ENCODE peak calls at places on chromosome 2, in seven cellular contexts. One of them, this sample, is unnamed.
A peak's percentile ranks its signal among the peaks of the same experiment; 100 is the strongest.

GRCh38 chr2:235616846-235617245 is 123.0 kb downstream of the AGAP1 start:
- DNase-seq in endothelial cell of umbilical vein: no peak
- DNase-seq in heart left ventricle: no peak
- DNase-seq in adrenal gland: no peak
- DNase-seq in right lobe of liver: no peak
- DNase-seq in ovary: no peak
- DNase-seq in uterus: no peak
- DNase-seq in this sample: no peak

GRCh38 chr2:107591541-107591940 is 235.2 kb upstream of the RGPD4 start:
- DNase-seq in heart left ventricle: no peak
- DNase-seq in uterus: no peak
- DNase-seq in right lobe of liver: no peak
- DNase-seq in endothelial cell of umbilical vein: no peak
- DNase-seq in adrenal gland: no peak
- DNase-seq in ovary: no peak
- DNase-seq in this sample: no peak

GRCh38 chr2:88212251-88212790 is 42.2 kb downstream of the THNSL2 start:
- DNase-seq in uterus: no peak
- DNase-seq in endothelial cell of umbilical vein: no peak
- DNase-seq in adrenal gland: no peak
- DNase-seq in ovary: no peak
- DNase-seq in heart left ventricle: no peak
- DNase-seq in right lobe of liver: no peak
- DNase-seq in this sample: peak; percentile 14

GRCh38 chr2:215797676-215798075 is 215.7 kb downstream of the MREG start:
- DNase-seq in adrenal gland: no peak
- DNase-seq in endothelial cell of umbilical vein: no peak
- DNase-seq in heart left ventricle: no peak
- DNase-seq in ovary: no peak
- DNase-seq in right lobe of liver: no peak
- DNase-seq in uterus: no peak
- DNase-seq in this sample: no peak

GRCh38 chr2:112692496-112692911 is 28.3 kb upstream of the NT5DC4 start:
- DNase-seq in heart left ventricle: no peak
- DNase-seq in uterus: no peak
- DNase-seq in adrenal gland: peak; percentile 71
- DNase-seq in right lobe of liver: peak; percentile 74
- DNase-seq in ovary: no peak
- DNase-seq in endothelial cell of umbilical vein: peak; percentile 73
- DNase-seq in this sample: peak; percentile 88

GRCh38 chr2:99032786-99033185 is 96.8 kb upstream of the CRACDL start:
- DNase-seq in heart left ventricle: no peak
- DNase-seq in endothelial cell of umbilical vein: no peak
- DNase-seq in uterus: no peak
- DNase-seq in right lobe of liver: no peak
- DNase-seq in adrenal gland: no peak
- DNase-seq in ovary: no peak
- DNase-seq in this sample: no peak

GRCh38 chr2:30938196-30938595 is 130.9 kb upstream of the CAPN13 start:
- DNase-seq in endothelial cell of umbilical vein: no peak
- DNase-seq in adrenal gland: no peak
- DNase-seq in heart left ventricle: no peak
- DNase-seq in ovary: no peak
- DNase-seq in right lobe of liver: no peak
- DNase-seq in uterus: no peak
- DNase-seq in this sample: no peak

GRCh38 chr2:236236559-236237450 is 27.4 kb downstream of the ASB18 start:
- DNase-seq in heart left ventricle: no peak
- DNase-seq in uterus: no peak
- DNase-seq in endothelial cell of umbilical vein: peak; percentile 21
- DNase-seq in right lobe of liver: no peak
- DNase-seq in adrenal gland: no peak
- DNase-seq in ovary: no peak
- DNase-seq in this sample: no peak

GRCh38 chr2:100554788-100555407 is 7.9 kb upstream of the PDCL3 start:
- DNase-seq in ovary: no peak
- DNase-seq in right lobe of liver: no peak
- DNase-seq in heart left ventricle: no peak
- DNase-seq in uterus: no peak
- DNase-seq in endothelial cell of umbilical vein: no peak
- DNase-seq in adrenal gland: no peak
- DNase-seq in this sample: no peak

GRCh38 chr2:241808051-241808450 is 942 bp upstream of the NEU4 start:
- DNase-seq in heart left ventricle: no peak
- DNase-seq in adrenal gland: peak; percentile 50
- DNase-seq in uterus: no peak
- DNase-seq in endothelial cell of umbilical vein: no peak
- DNase-seq in right lobe of liver: no peak
- DNase-seq in ovary: peak; percentile 18
- DNase-seq in this sample: no peak

GRCh38 chr2:144507441-144508161 is 12.3 kb downstream of the ZEB2 start:
- DNase-seq in right lobe of liver: no peak
- DNase-seq in adrenal gland: no peak
- DNase-seq in endothelial cell of umbilical vein: no peak
- DNase-seq in uterus: no peak
- DNase-seq in ovary: no peak
- DNase-seq in heart left ventricle: no peak
- DNase-seq in this sample: peak; percentile 57

GRCh38 chr2:25310965-25311865 is 30.5 kb downstream of the DNMT3A start:
- DNase-seq in right lobe of liver: peak; percentile 88
- DNase-seq in adrenal gland: peak; percentile 82
- DNase-seq in uterus: no peak
- DNase-seq in ovary: no peak
- DNase-seq in endothelial cell of umbilical vein: no peak
- DNase-seq in heart left ventricle: peak; percentile 83
- DNase-seq in this sample: peak; percentile 84

GRCh38 chr2:7899241-7899640 is 782.6 kb upstream of the ID2 start:
- DNase-seq in right lobe of liver: no peak
- DNase-seq in heart left ventricle: no peak
- DNase-seq in ovary: no peak
- DNase-seq in adrenal gland: no peak
- DNase-seq in uterus: no peak
- DNase-seq in endothelial cell of umbilical vein: no peak
- DNase-seq in this sample: no peak

DNA sequence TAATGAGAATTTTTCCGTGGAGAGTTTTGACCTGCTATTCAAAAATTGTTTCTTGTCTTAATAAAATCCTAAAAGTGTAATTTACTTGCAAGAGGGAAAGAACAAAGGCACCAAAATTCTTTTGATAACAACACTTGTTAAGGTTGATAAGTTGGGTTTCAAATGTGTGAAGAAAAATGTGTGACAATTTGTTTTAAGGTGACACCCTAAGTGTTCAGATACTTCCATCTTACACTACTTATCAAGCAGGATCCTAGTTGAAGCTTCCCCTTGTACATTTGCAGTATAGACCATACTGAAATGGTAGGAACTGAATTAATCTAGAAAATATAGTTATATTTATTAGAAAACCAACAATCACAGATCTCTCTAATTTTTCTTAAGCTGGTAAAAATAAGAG is 204.6 kb downstream of the ARHGAP15 start:
- DNase-seq in uterus: no peak
- DNase-seq in endothelial cell of umbilical vein: no peak
- DNase-seq in right lobe of liver: no peak
- DNase-seq in ovary: no peak
- DNase-seq in heart left ventricle: no peak
- DNase-seq in adrenal gland: no peak
- DNase-seq in this sample: no peak
- TF ChIP-seq POLR2A in uterus: no peak
- TF ChIP-seq POLR2A in endothelial cell of umbilical vein: no peak
- TF ChIP-seq POLR2A in right lobe of liver: no peak
- TF ChIP-seq POLR2A in ovary: no peak
- TF ChIP-seq POLR2A in heart left ventricle: no peak
- TF ChIP-seq POLR2A in adrenal gland: no peak
- TF ChIP-seq POLR2A in this sample: no peak

GRCh38 chr2:230218411-230218810 is 1.4 kb downstream of the SP110 start:
- DNase-seq in uterus: no peak
- DNase-seq in adrenal gland: no peak
- DNase-seq in right lobe of liver: no peak
- DNase-seq in ovary: no peak
- DNase-seq in endothelial cell of umbilical vein: no peak
- DNase-seq in heart left ventricle: no peak
- DNase-seq in this sample: no peak

GRCh38 chr2:230217424-230217823 is 2.4 kb downstream of the SP110 start:
- DNase-seq in endothelial cell of umbilical vein: no peak
- DNase-seq in adrenal gland: no peak
- DNase-seq in right lobe of liver: no peak
- DNase-seq in ovary: no peak
- DNase-seq in heart left ventricle: no peak
- DNase-seq in uterus: no peak
- DNase-seq in this sample: no peak

GRCh38 chr2:230220347-230220969 is 674 bp upstream of the SP110 start:
- DNase-seq in right lobe of liver: no peak
- DNase-seq in uterus: no peak
- DNase-seq in heart left ventricle: no peak
- DNase-seq in ovary: no peak
- DNase-seq in endothelial cell of umbilical vein: no peak
- DNase-seq in adrenal gland: no peak
- DNase-seq in this sample: no peak

GRCh38 chr2:230221533-230221932 is 1.7 kb upstream of the SP110 start:
- DNase-seq in endothelial cell of umbilical vein: no peak
- DNase-seq in ovary: no peak
- DNase-seq in uterus: no peak
- DNase-seq in adrenal gland: no peak
- DNase-seq in right lobe of liver: no peak
- DNase-seq in heart left ventricle: no peak
- DNase-seq in this sample: no peak

DNA sequence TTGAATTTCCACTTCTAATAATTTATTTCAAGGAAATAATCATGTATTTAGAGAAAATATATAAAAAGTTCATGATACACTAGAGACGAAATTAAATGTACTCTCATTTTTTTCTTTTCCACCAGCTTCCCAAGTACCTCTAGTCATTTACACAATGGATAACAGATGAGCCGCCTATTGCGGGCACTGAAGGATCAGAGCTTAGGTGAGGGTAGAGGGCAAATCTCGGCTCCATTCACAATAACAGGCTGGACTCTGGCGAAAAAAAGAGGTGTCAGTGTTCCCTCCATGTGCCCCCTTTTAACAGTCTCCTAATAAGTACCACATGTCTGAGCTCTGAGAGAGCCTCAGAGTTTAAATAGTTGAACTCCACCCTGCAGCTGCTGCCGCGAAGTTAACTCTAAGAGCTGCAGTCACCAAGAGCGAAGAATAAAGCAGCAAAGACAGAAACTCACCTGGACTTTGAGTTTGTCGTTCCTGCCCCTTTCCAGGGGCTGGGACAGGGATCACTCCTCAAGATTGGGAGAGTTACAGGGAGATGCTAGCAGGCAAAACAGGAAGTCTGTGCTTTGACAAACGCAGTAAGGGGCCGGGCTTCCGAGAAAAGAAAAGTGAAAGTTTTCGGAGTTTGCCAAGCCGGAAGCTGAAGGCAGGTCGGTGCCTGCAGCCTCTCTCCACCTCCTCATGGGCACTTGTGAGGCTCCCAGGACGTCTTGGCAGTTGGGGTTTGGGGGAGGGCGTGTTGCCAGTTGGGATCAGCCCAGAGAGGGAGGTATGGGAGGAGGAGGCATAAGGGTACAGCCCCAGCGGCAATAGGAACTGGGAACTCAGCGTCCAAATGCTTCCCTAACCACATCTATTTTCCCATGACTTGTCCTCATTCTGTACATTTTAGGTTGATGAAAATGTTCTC is at the start of gene SP110:
- DNase-seq in ovary: peak; percentile 72
- DNase-seq in right lobe of liver: peak; percentile 86
- DNase-seq in heart left ventricle: peak; percentile 78
- DNase-seq in endothelial cell of umbilical vein: peak; percentile 81
- DNase-seq in adrenal gland: peak; percentile 90
- DNase-seq in uterus: peak; percentile 76
- DNase-seq in this sample: peak; percentile 85
- TF ChIP-seq POLR2A in ovary: no peak
- TF ChIP-seq POLR2A in right lobe of liver: no peak
- TF ChIP-seq POLR2A in heart left ventricle: no peak
- TF ChIP-seq POLR2A in endothelial cell of umbilical vein: peak; percentile 47
- TF ChIP-seq POLR2A in adrenal gland: peak; percentile 39
- TF ChIP-seq POLR2A in uterus: peak; percentile 19
- TF ChIP-seq POLR2A in this sample: peak; percentile 78

GRCh38 chr2:67006373-67006960 is 390.7 kb upstream of the ETAA1 start:
- DNase-seq in endothelial cell of umbilical vein: no peak
- DNase-seq in uterus: no peak
- DNase-seq in adrenal gland: no peak
- DNase-seq in right lobe of liver: no peak
- DNase-seq in heart left ventricle: no peak
- DNase-seq in ovary: no peak
- DNase-seq in this sample: no peak

GRCh38 chr2:67008114-67008513 is 389.0 kb upstream of the ETAA1 start:
- DNase-seq in endothelial cell of umbilical vein: no peak
- DNase-seq in uterus: no peak
- DNase-seq in heart left ventricle: no peak
- DNase-seq in ovary: no peak
- DNase-seq in right lobe of liver: no peak
- DNase-seq in adrenal gland: no peak
- DNase-seq in this sample: no peak

GRCh38 chr2:67002618-67003371 is 394.3 kb upstream of the ETAA1 start:
- DNase-seq in ovary: no peak
- DNase-seq in heart left ventricle: no peak
- DNase-seq in right lobe of liver: no peak
- DNase-seq in uterus: no peak
- DNase-seq in adrenal gland: no peak
- DNase-seq in endothelial cell of umbilical vein: no peak
- DNase-seq in this sample: no peak
- TF ChIP-seq POLR2A in ovary: no peak
- TF ChIP-seq POLR2A in heart left ventricle: no peak
- TF ChIP-seq POLR2A in right lobe of liver: no peak
- TF ChIP-seq POLR2A in uterus: no peak
- TF ChIP-seq POLR2A in adrenal gland: no peak
- TF ChIP-seq POLR2A in endothelial cell of umbilical vein: no peak
- TF ChIP-seq POLR2A in this sample: no peak

GRCh38 chr2:44748-45341 is 1.5 kb downstream of the FAM110C start:
- DNase-seq in uterus: no peak
- DNase-seq in endothelial cell of umbilical vein: no peak
- DNase-seq in ovary: no peak
- DNase-seq in right lobe of liver: peak; percentile 82
- DNase-seq in heart left ventricle: no peak
- DNase-seq in adrenal gland: no peak
- DNase-seq in this sample: no peak

GRCh38 chr2:45342-46130 is 769 bp downstream of the FAM110C start:
- DNase-seq in uterus: no peak
- DNase-seq in endothelial cell of umbilical vein: no peak
- DNase-seq in adrenal gland: peak; percentile 54
- DNase-seq in right lobe of liver: no peak
- DNase-seq in ovary: peak; percentile 31
- DNase-seq in heart left ventricle: no peak
- DNase-seq in this sample: no peak

GRCh38 chr2:46471-47345 is at the start of gene FAM110C:
- DNase-seq in heart left ventricle: peak; percentile 65
- DNase-seq in ovary: peak; percentile 79
- DNase-seq in uterus: peak; percentile 79
- DNase-seq in right lobe of liver: peak; percentile 97
- DNase-seq in adrenal gland: peak; percentile 87
- DNase-seq in endothelial cell of umbilical vein: no peak
- DNase-seq in this sample: no peak

GRCh38 chr2:47346-48218 is 1.3 kb upstream of the FAM110C start:
- DNase-seq in endothelial cell of umbilical vein: no peak
- DNase-seq in adrenal gland: no peak
- DNase-seq in right lobe of liver: no peak
- DNase-seq in heart left ventricle: no peak
- DNase-seq in uterus: peak; percentile 30
- DNase-seq in ovary: peak; percentile 32
- DNase-seq in this sample: no peak

DNA sequence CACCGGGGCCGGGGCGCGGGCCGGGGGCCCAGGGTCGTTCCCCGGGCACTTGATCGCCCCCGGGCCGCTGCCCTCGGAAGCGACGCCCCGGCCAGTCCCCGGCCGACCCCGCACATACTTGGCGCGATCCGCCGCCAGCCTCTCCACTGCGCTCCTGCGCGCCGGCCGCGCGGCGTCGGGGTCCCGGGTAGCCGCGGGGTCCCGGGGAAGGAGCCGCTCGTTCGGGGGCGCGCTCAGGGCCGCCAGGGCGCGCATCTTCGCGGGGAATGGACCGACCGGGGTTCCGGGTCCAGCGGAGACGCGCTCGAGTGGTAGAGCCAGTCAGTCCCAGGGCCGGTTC is 204 bp downstream of the FAM110C start:
- DNase-seq in endothelial cell of umbilical vein: no peak
- DNase-seq in adrenal gland: no peak
- DNase-seq in heart left ventricle: no peak
- DNase-seq in right lobe of liver: no peak
- DNase-seq in uterus: no peak
- DNase-seq in ovary: no peak
- DNase-seq in this sample: no peak
- TF ChIP-seq POLR2A in endothelial cell of umbilical vein: no peak
- TF ChIP-seq POLR2A in adrenal gland: peak; percentile 37
- TF ChIP-seq POLR2A in heart left ventricle: no peak
- TF ChIP-seq POLR2A in right lobe of liver: peak; percentile 89
- TF ChIP-seq POLR2A in uterus: no peak
- TF ChIP-seq POLR2A in ovary: no peak
- TF ChIP-seq POLR2A in this sample: no peak